ENCODE peak calls at places on chromosomes 16 and 17, in eight cellular contexts. One of them, this sample, is unnamed.

GRCh38 chr16:22016927-22017326 is 9.0 kb downstream of the MOSMO start:
- DNase-seq in AG04450: no peak
- DNase-seq in mucosa of descending colon: no peak
- DNase-seq in epithelial cell of proximal tubule: no peak
- DNase-seq in esophagus squamous epithelium: no peak
- DNase-seq in GM23338: no peak
- DNase-seq in fibroblast of mammary gland: no peak
- DNase-seq in dorsolateral prefrontal cortex: no peak
- DNase-seq in this sample: no peak

GRCh38 chr16:51994597-51994996 is 552.3 kb downstream of the TOX3 start:
- DNase-seq in epithelial cell of proximal tubule: peak
- DNase-seq in esophagus squamous epithelium: no peak
- DNase-seq in AG04450: no peak
- DNase-seq in dorsolateral prefrontal cortex: no peak
- DNase-seq in mucosa of descending colon: peak
- DNase-seq in fibroblast of mammary gland: peak
- DNase-seq in GM23338: no peak
- DNase-seq in this sample: no peak

GRCh38 chr16:9793623-9794022 is 388.6 kb downstream of the GRIN2A start:
- DNase-seq in mucosa of descending colon: no peak
- DNase-seq in dorsolateral prefrontal cortex: no peak
- DNase-seq in AG04450: no peak
- DNase-seq in esophagus squamous epithelium: no peak
- DNase-seq in epithelial cell of proximal tubule: no peak
- DNase-seq in GM23338: no peak
- DNase-seq in fibroblast of mammary gland: no peak
- DNase-seq in this sample: no peak

GRCh38 chr17:17963066-17963465 is 9.1 kb downstream of the TOM1L2 start:
- DNase-seq in mucosa of descending colon: no peak
- DNase-seq in esophagus squamous epithelium: no peak
- DNase-seq in GM23338: no peak
- DNase-seq in AG04450: no peak
- DNase-seq in epithelial cell of proximal tubule: no peak
- DNase-seq in fibroblast of mammary gland: no peak
- DNase-seq in dorsolateral prefrontal cortex: no peak
- DNase-seq in this sample: no peak

GRCh38 chr16:912684-913613 is 57.8 kb downstream of the LMF1 start:
- DNase-seq in dorsolateral prefrontal cortex: peak
- DNase-seq in esophagus squamous epithelium: no peak
- DNase-seq in epithelial cell of proximal tubule: no peak
- DNase-seq in GM23338: no peak
- DNase-seq in AG04450: no peak
- DNase-seq in mucosa of descending colon: no peak
- DNase-seq in fibroblast of mammary gland: no peak
- DNase-seq in this sample: no peak

GRCh38 chr16:74309789-74310781 is 13.5 kb downstream of the PSMD7 start:
- DNase-seq in fibroblast of mammary gland: peak
- DNase-seq in AG04450: peak
- DNase-seq in mucosa of descending colon: no peak
- DNase-seq in esophagus squamous epithelium: no peak
- DNase-seq in dorsolateral prefrontal cortex: no peak
- DNase-seq in epithelial cell of proximal tubule: no peak
- DNase-seq in GM23338: peak
- DNase-seq in this sample: peak

GRCh38 chr16:58105619-58106018 is 23.6 kb downstream of the CFAP20 start:
- DNase-seq in epithelial cell of proximal tubule: no peak
- DNase-seq in GM23338: no peak
- DNase-seq in fibroblast of mammary gland: no peak
- DNase-seq in dorsolateral prefrontal cortex: no peak
- DNase-seq in esophagus squamous epithelium: no peak
- DNase-seq in mucosa of descending colon: no peak
- DNase-seq in AG04450: no peak
- DNase-seq in this sample: no peak

GRCh38 chr17:17114592-17115225 is 72.5 kb downstream of the MPRIP start:
- DNase-seq in GM23338: no peak
- DNase-seq in mucosa of descending colon: no peak
- DNase-seq in epithelial cell of proximal tubule: no peak
- DNase-seq in fibroblast of mammary gland: peak
- DNase-seq in AG04450: no peak
- DNase-seq in esophagus squamous epithelium: no peak
- DNase-seq in dorsolateral prefrontal cortex: no peak
- DNase-seq in this sample: no peak

GRCh38 chr16:88686439-88687253 is at the start of gene SNAI3:
- DNase-seq in mucosa of descending colon: peak
- DNase-seq in epithelial cell of proximal tubule: no peak
- DNase-seq in esophagus squamous epithelium: no peak
- DNase-seq in dorsolateral prefrontal cortex: peak
- DNase-seq in fibroblast of mammary gland: peak
- DNase-seq in GM23338: peak
- DNase-seq in AG04450: no peak
- DNase-seq in this sample: peak

GRCh38 chr17:55157165-55157564 is 107.6 kb upstream of the HLF start:
- DNase-seq in esophagus squamous epithelium: no peak
- DNase-seq in AG04450: no peak
- DNase-seq in GM23338: no peak
- DNase-seq in mucosa of descending colon: no peak
- DNase-seq in epithelial cell of proximal tubule: peak
- DNase-seq in fibroblast of mammary gland: peak
- DNase-seq in dorsolateral prefrontal cortex: no peak
- DNase-seq in this sample: peak

GRCh38 chr17:57033296-57033695 is 51.8 kb upstream of the AKAP1 start:
- DNase-seq in dorsolateral prefrontal cortex: no peak
- DNase-seq in fibroblast of mammary gland: no peak
- DNase-seq in AG04450: no peak
- DNase-seq in mucosa of descending colon: no peak
- DNase-seq in epithelial cell of proximal tubule: no peak
- DNase-seq in esophagus squamous epithelium: no peak
- DNase-seq in GM23338: no peak
- DNase-seq in this sample: no peak
- TF ChIP-seq CTCF in dorsolateral prefrontal cortex: no peak
- TF ChIP-seq CTCF in fibroblast of mammary gland: no peak
- TF ChIP-seq CTCF in AG04450: no peak
- TF ChIP-seq CTCF in mucosa of descending colon: no peak
- TF ChIP-seq CTCF in epithelial cell of proximal tubule: no peak
- TF ChIP-seq CTCF in esophagus squamous epithelium: no peak
- TF ChIP-seq CTCF in GM23338: no peak
- TF ChIP-seq CTCF in this sample: no peak

GRCh38 chr17:7394452-7395191 is at the start of gene PLSCR3:
- DNase-seq in dorsolateral prefrontal cortex: peak
- DNase-seq in mucosa of descending colon: peak
- DNase-seq in fibroblast of mammary gland: peak
- DNase-seq in esophagus squamous epithelium: no peak
- DNase-seq in GM23338: peak
- DNase-seq in AG04450: peak
- DNase-seq in epithelial cell of proximal tubule: no peak
- DNase-seq in this sample: peak

GRCh38 chr17:7396147-7396546 is 1.8 kb upstream of the PLSCR3 start:
- DNase-seq in fibroblast of mammary gland: no peak
- DNase-seq in AG04450: no peak
- DNase-seq in epithelial cell of proximal tubule: no peak
- DNase-seq in GM23338: no peak
- DNase-seq in dorsolateral prefrontal cortex: no peak
- DNase-seq in mucosa of descending colon: no peak
- DNase-seq in esophagus squamous epithelium: no peak
- DNase-seq in this sample: no peak

GRCh38 chr17:7391307-7391706 is 3.0 kb downstream of the PLSCR3 start:
- DNase-seq in esophagus squamous epithelium: no peak
- DNase-seq in mucosa of descending colon: no peak
- DNase-seq in AG04450: no peak
- DNase-seq in epithelial cell of proximal tubule: no peak
- DNase-seq in dorsolateral prefrontal cortex: no peak
- DNase-seq in GM23338: no peak
- DNase-seq in fibroblast of mammary gland: no peak
- DNase-seq in this sample: no peak

GRCh38 chr17:7392696-7393612 is 1.4 kb downstream of the PLSCR3 start:
- DNase-seq in AG04450: no peak
- DNase-seq in esophagus squamous epithelium: no peak
- DNase-seq in mucosa of descending colon: peak
- DNase-seq in fibroblast of mammary gland: no peak
- DNase-seq in dorsolateral prefrontal cortex: no peak
- DNase-seq in epithelial cell of proximal tubule: no peak
- DNase-seq in GM23338: peak
- DNase-seq in this sample: no peak

GRCh38 chr17:7393613-7394451 is 493 bp downstream of the PLSCR3 start:
- DNase-seq in fibroblast of mammary gland: no peak
- DNase-seq in esophagus squamous epithelium: no peak
- DNase-seq in dorsolateral prefrontal cortex: no peak
- DNase-seq in GM23338: peak
- DNase-seq in mucosa of descending colon: peak
- DNase-seq in epithelial cell of proximal tubule: no peak
- DNase-seq in AG04450: no peak
- DNase-seq in this sample: no peak
- TF ChIP-seq CTCF in fibroblast of mammary gland: no peak
- TF ChIP-seq CTCF in esophagus squamous epithelium: no peak
- TF ChIP-seq CTCF in dorsolateral prefrontal cortex: no peak
- TF ChIP-seq CTCF in GM23338: peak
- TF ChIP-seq CTCF in mucosa of descending colon: no peak
- TF ChIP-seq CTCF in epithelial cell of proximal tubule: no peak
- TF ChIP-seq CTCF in AG04450: no peak
- TF ChIP-seq CTCF in this sample: no peak

GRCh38 chr16:4379001-4379688 is 7.5 kb downstream of the VASN start:
- DNase-seq in GM23338: no peak
- DNase-seq in epithelial cell of proximal tubule: no peak
- DNase-seq in esophagus squamous epithelium: no peak
- DNase-seq in mucosa of descending colon: no peak
- DNase-seq in dorsolateral prefrontal cortex: no peak
- DNase-seq in AG04450: no peak
- DNase-seq in fibroblast of mammary gland: no peak
- DNase-seq in this sample: no peak

GRCh38 chr16:4378202-4378666 is 6.6 kb downstream of the VASN start:
- DNase-seq in epithelial cell of proximal tubule: no peak
- DNase-seq in GM23338: no peak
- DNase-seq in dorsolateral prefrontal cortex: no peak
- DNase-seq in fibroblast of mammary gland: peak
- DNase-seq in AG04450: no peak
- DNase-seq in esophagus squamous epithelium: no peak
- DNase-seq in mucosa of descending colon: no peak
- DNase-seq in this sample: no peak

GRCh38 chr16:4376126-4376819 is 4.6 kb downstream of the VASN start:
- DNase-seq in AG04450: peak
- DNase-seq in mucosa of descending colon: peak
- DNase-seq in epithelial cell of proximal tubule: no peak
- DNase-seq in fibroblast of mammary gland: peak
- DNase-seq in esophagus squamous epithelium: no peak
- DNase-seq in dorsolateral prefrontal cortex: peak
- DNase-seq in GM23338: no peak
- DNase-seq in this sample: peak

GRCh38 chr16:4376820-4377572 is 5.3 kb downstream of the VASN start:
- DNase-seq in AG04450: no peak
- DNase-seq in dorsolateral prefrontal cortex: no peak
- DNase-seq in GM23338: no peak
- DNase-seq in esophagus squamous epithelium: no peak
- DNase-seq in fibroblast of mammary gland: peak
- DNase-seq in mucosa of descending colon: no peak
- DNase-seq in epithelial cell of proximal tubule: no peak
- DNase-seq in this sample: no peak

GRCh38 chr16:4377573-4378146 is 6.0 kb downstream of the VASN start:
- DNase-seq in AG04450: no peak
- DNase-seq in mucosa of descending colon: no peak
- DNase-seq in epithelial cell of proximal tubule: no peak
- DNase-seq in dorsolateral prefrontal cortex: no peak
- DNase-seq in fibroblast of mammary gland: no peak
- DNase-seq in GM23338: peak
- DNase-seq in esophagus squamous epithelium: no peak
- DNase-seq in this sample: no peak
- TF ChIP-seq CTCF in AG04450: no peak
- TF ChIP-seq CTCF in mucosa of descending colon: no peak
- TF ChIP-seq CTCF in epithelial cell of proximal tubule: peak
- TF ChIP-seq CTCF in dorsolateral prefrontal cortex: no peak
- TF ChIP-seq CTCF in fibroblast of mammary gland: no peak
- TF ChIP-seq CTCF in GM23338: peak
- TF ChIP-seq CTCF in esophagus squamous epithelium: no peak
- TF ChIP-seq CTCF in this sample: no peak

DNA sequence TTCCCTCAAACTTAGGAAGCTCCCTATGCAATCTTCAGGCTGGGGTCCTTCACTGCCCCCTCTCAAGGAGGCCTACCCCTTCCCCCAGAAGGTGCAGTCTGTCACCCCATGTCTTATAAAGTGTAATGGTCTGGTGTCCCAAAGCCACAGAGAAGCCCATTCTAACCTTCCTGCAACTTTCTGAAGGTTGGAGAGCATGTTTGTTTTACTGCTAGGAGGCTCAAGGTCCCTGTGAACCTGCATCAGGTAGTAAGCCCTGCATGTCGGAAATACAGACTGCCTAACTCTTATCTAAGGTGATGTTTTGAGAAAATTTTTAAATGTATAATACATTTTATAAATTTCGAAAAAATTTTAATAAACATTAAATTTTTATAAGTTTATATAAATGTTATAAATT is 18.3 kb downstream of the ZNF750 start:
- DNase-seq in epithelial cell of proximal tubule: no peak
- DNase-seq in GM23338: no peak
- DNase-seq in mucosa of descending colon: no peak
- DNase-seq in esophagus squamous epithelium: no peak
- DNase-seq in dorsolateral prefrontal cortex: no peak
- DNase-seq in AG04450: no peak
- DNase-seq in fibroblast of mammary gland: no peak
- DNase-seq in this sample: no peak
- TF ChIP-seq CTCF in epithelial cell of proximal tubule: no peak
- TF ChIP-seq CTCF in GM23338: no peak
- TF ChIP-seq CTCF in mucosa of descending colon: no peak
- TF ChIP-seq CTCF in esophagus squamous epithelium: no peak
- TF ChIP-seq CTCF in dorsolateral prefrontal cortex: no peak
- TF ChIP-seq CTCF in AG04450: no peak
- TF ChIP-seq CTCF in fibroblast of mammary gland: no peak
- TF ChIP-seq CTCF in this sample: no peak

DNA sequence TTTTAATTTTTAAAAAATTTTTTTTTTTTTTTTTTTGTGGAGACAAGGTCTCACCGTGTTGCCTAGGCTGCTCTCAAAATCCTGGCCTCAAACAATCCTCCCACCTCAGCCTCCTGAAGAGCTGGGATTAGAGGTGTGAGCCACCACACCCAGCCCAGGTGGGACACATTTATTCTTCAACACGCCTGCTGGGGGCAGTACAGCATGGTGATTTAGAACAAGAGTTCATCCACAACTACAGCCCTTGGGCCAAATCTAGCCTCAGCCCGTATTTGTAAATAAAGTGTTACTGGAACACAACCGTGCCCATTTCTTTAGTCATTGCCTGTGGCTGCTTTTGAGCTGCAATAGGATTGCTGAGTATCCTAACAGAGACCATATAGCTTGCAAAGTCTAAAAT is 92.8 kb downstream of the KATNIP start:
- DNase-seq in dorsolateral prefrontal cortex: no peak
- DNase-seq in epithelial cell of proximal tubule: no peak
- DNase-seq in AG04450: no peak
- DNase-seq in GM23338: peak
- DNase-seq in fibroblast of mammary gland: peak
- DNase-seq in mucosa of descending colon: no peak
- DNase-seq in esophagus squamous epithelium: no peak
- DNase-seq in this sample: peak
- TF ChIP-seq CTCF in dorsolateral prefrontal cortex: peak
- TF ChIP-seq CTCF in epithelial cell of proximal tubule: peak
- TF ChIP-seq CTCF in AG04450: no peak
- TF ChIP-seq CTCF in GM23338: peak
- TF ChIP-seq CTCF in fibroblast of mammary gland: no peak
- TF ChIP-seq CTCF in mucosa of descending colon: no peak
- TF ChIP-seq CTCF in esophagus squamous epithelium: peak
- TF ChIP-seq CTCF in this sample: peak